ENCODE peak calls at places on chromosomes 1 and 21, in nine cellular contexts. C, A, D, Q, F, Y, M, I and X are unnamed samples.

GRCh38 chr1:171160611-171161354 is 24.3 kb upstream of the FMO2 start:
- DNase-seq in C (no peak), A (no peak), D (no peak), Q (no peak), F (no peak), Y (no peak), M (peak; percentile 32), I (no peak), X (no peak)

GRCh38 chr1:11845641-11846335 is 1.8 kb downstream of the NPPA start:
- DNase-seq in C (no peak), A (no peak), D (peak; percentile 24), Q (no peak), F (peak; percentile 30), Y (no peak), M (peak; percentile 48), I (no peak), X (peak; percentile 71)

GRCh38 chr1:180462099-180462498 is 40.3 kb downstream of the ACBD6 start:
- DNase-seq in C (no peak), A (no peak), D (peak; percentile 12), Q (peak; percentile 10), F (peak; percentile 16), Y (no peak), M (peak; percentile 23), I (no peak), X (no peak)

GRCh38 chr1:66282343-66282852 is 251.6 kb upstream of the SGIP1 start:
- DNase-seq in C (peak; percentile 38), A (peak; percentile 56), D (peak; percentile 95), Q (peak; percentile 76), F (peak; percentile 75), Y (peak; percentile 81), M (peak; percentile 91), I (peak; percentile 42), X (no peak)

GRCh38 chr1:99645699-99646531 is at the start of gene PALMD:
- DNase-seq in C (peak; percentile 50), A (no peak), D (peak; percentile 15), Q (peak; percentile 40), F (peak; percentile 76), Y (peak; percentile 53), M (peak; percentile 49), I (no peak), X (peak; percentile 39)

GRCh38 chr1:100912019-100912418 is 16.1 kb downstream of the SLC30A7 start:
- DNase-seq in C (no peak), A (no peak), D (peak; percentile 37), Q (no peak), F (no peak), Y (no peak), M (no peak), I (no peak), X (no peak)

GRCh38 chr1:239976130-239976968 is 115.3 kb upstream of the FMN2 start:
- DNase-seq in C (peak; percentile 51), A (peak; percentile 27), D (peak; percentile 59), Q (peak; percentile 69), F (peak; percentile 50), Y (peak; percentile 51), M (peak; percentile 60), I (peak; percentile 13), X (peak; percentile 71)

GRCh38 chr1:201062511-201063189 is 39.1 kb upstream of the KIF21B start:
- DNase-seq in C (no peak), A (no peak), D (no peak), Q (no peak), F (no peak), Y (no peak), M (no peak), I (no peak), X (no peak)

GRCh38 chr1:34426325-34426896 is 249.7 kb downstream of the C1orf94 start:
- DNase-seq in C (no peak), A (no peak), D (no peak), Q (no peak), F (peak; percentile 74), Y (no peak), M (no peak), I (no peak), X (no peak)

GRCh38 chr1:158146165-158146564 is 34.5 kb upstream of the CD1D start:
- DNase-seq in C (no peak), A (no peak), D (peak; percentile 61), Q (peak; percentile 87), F (peak; percentile 83), Y (peak; percentile 94), M (peak; percentile 90), I (no peak), X (no peak)

GRCh38 chr1:166869318-166870099 is 6.6 kb downstream of the TADA1 start:
- DNase-seq in C (no peak), A (no peak), D (no peak), Q (no peak), F (no peak), Y (no peak), M (no peak), I (no peak), X (no peak)

GRCh38 chr1:55869050-55869449 is 653.9 kb upstream of the USP24 start:
- DNase-seq in C (no peak), A (no peak), D (no peak), Q (no peak), F (peak; percentile 83), Y (peak; percentile 24), M (peak; percentile 18), I (no peak), X (no peak)

GRCh38 chr1:5554111-5554510 is 438.1 kb downstream of the NPHP4 start:
- DNase-seq in C (no peak), A (no peak), D (no peak), Q (no peak), F (no peak), Y (no peak), M (no peak), I (no peak), X (no peak)

GRCh38 chr1:205668951-205669340 is 11.4 kb downstream of the SLC45A3 start:
- DNase-seq in C (no peak), A (no peak), D (no peak), Q (no peak), F (no peak), Y (no peak), M (no peak), I (no peak), X (no peak)

GRCh38 chr1:68782890-68783289 is 286.0 kb upstream of the DEPDC1 start:
- DNase-seq in C (no peak), A (no peak), D (no peak), Q (no peak), F (no peak), Y (no peak), M (no peak), I (no peak), X (no peak)

GRCh38 chr1:221039616-221040015 is 160.4 kb downstream of the HLX start:
- DNase-seq in C (no peak), A (no peak), D (peak; percentile 75), Q (peak; percentile 76), F (peak; percentile 77), Y (peak; percentile 87), M (peak; percentile 57), I (no peak), X (no peak)

GRCh38 chr21:38765056-38765455 is 40.7 kb upstream of the ETS2 start:
- DNase-seq in C (no peak), A (no peak), D (no peak), Q (no peak), F (no peak), Y (no peak), M (no peak), I (no peak), X (no peak)

GRCh38 chr1:43067856-43068751 is 104.0 kb downstream of the EBNA1BP2 start:
- DNase-seq in C (no peak), A (no peak), D (no peak), Q (no peak), F (no peak), Y (no peak), M (no peak), I (no peak), X (peak; percentile 30)

GRCh38 chr1:2047749-2048729 is 2.2 kb upstream of the PRKCZ start:
- DNase-seq in C (no peak), A (no peak), D (no peak), Q (no peak), F (no peak), Y (no peak), M (no peak), I (no peak), X (no peak)

GRCh38 chr21:22758478-22758877 is 1760.3 kb downstream of the NCAM2 start:
- DNase-seq in C (no peak), A (no peak), D (no peak), Q (peak; percentile 73), F (peak; percentile 30), Y (peak; percentile 6), M (no peak), I (no peak), X (no peak)

GRCh38 chr1:199753513-199753912 is 274.0 kb upstream of the NR5A2 start:
- DNase-seq in C (no peak), A (no peak), D (no peak), Q (no peak), F (no peak), Y (no peak), M (no peak), I (no peak), X (no peak)

GRCh38 chr1:147413110-147413605 is 128.1 kb upstream of the BCL9 start:
- DNase-seq in C (no peak), A (no peak), D (no peak), Q (no peak), F (no peak), Y (no peak), M (no peak), I (no peak), X (no peak)

GRCh38 chr1:232422901-232423300 is 207.0 kb downstream of the SIPA1L2 start:
- DNase-seq in C (no peak), A (no peak), D (peak; percentile 53), Q (peak; percentile 29), F (no peak), Y (peak; percentile 22), M (peak; percentile 24), I (no peak), X (no peak)

GRCh38 chr1:17134036-17134435 is 14.8 kb upstream of the PADI2 start:
- DNase-seq in C (no peak), A (no peak), D (no peak), Q (no peak), F (no peak), Y (no peak), M (no peak), I (no peak), X (no peak)

GRCh38 chr1:240178366-240178765 is 86.7 kb downstream of the FMN2 start:
- DNase-seq in C (no peak), A (no peak), D (peak; percentile 27), Q (peak; percentile 19), F (peak; percentile 16), Y (no peak), M (no peak), I (no peak), X (no peak)

GRCh38 chr1:8051650-8052049 is 25.5 kb upstream of the ERRFI1 start:
- DNase-seq in C (no peak), A (no peak), D (no peak), Q (no peak), F (no peak), Y (no peak), M (no peak), I (no peak), X (no peak)

GRCh38 chr1:161721738-161722343 is 497 bp downstream of the FCRLB start:
- DNase-seq in C (peak; percentile 60), A (no peak), D (peak; percentile 92), Q (peak; percentile 99), F (peak; percentile 95), Y (peak; percentile 92), M (peak; percentile 79), I (no peak), X (no peak)

GRCh38 chr21:42474043-42474831 is 21.8 kb downstream of the RSPH1 start:
- DNase-seq in C (peak; percentile 83), A (no peak), D (no peak), Q (peak; percentile 43), F (peak; percentile 80), Y (no peak), M (peak; percentile 18), I (no peak), X (no peak)